ENCODE peak calls at places on chromosomes 1 and 21, in nine cellular contexts. L is A549, S is IMR-90, C is left ventricle myocardium inferior, X is ovary, R is BJ, B is K562, Z is suprapubic skin, V is body of pancreas. Y is an unnamed sample.

GRCh38 chr1:233614743-233615521 is 1.0 kb downstream of the KCNK1 start:
- DNase-seq in R (no peak), S (no peak), L (no peak), C (no peak), X (peak), V (peak), B (no peak), Z (no peak), Y (no peak)

GRCh38 chr1:15799928-15800835 is 7.3 kb downstream of the UQCRHL start:
- DNase-seq in X (peak), Z (no peak), R (no peak), V (peak), S (peak), L (peak), C (no peak), B (peak), Y (no peak)

GRCh38 chr1:111196213-111196612 is 4.2 kb downstream of the DENND2D start:
- DNase-seq in L (no peak), B (no peak), R (no peak), X (no peak), Z (no peak), V (no peak), S (no peak), C (no peak), Y (no peak)

GRCh38 chr1:102834688-102835320 is 273.5 kb downstream of the COL11A1 start:
- DNase-seq in X (no peak), R (no peak), Z (no peak), V (no peak), S (peak), L (no peak), B (no peak), C (no peak), Y (no peak)

GRCh38 chr1:160777486-160778089 is 18.4 kb upstream of the LY9 start:
- DNase-seq in X (no peak), B (peak), Z (no peak), L (peak), S (no peak), C (no peak), V (peak), R (no peak), Y (no peak)

GRCh38 chr21:42199488-42200463 is 19.2 kb upstream of the ABCG1 start:
- DNase-seq in B (no peak), V (no peak), C (no peak), L (peak), R (peak), X (no peak), S (peak), Z (no peak), Y (peak)

GRCh38 chr1:14724234-14724633 is 125.7 kb downstream of the KAZN start:
- DNase-seq in S (no peak), L (no peak), B (no peak), V (no peak), R (no peak), Z (no peak), C (no peak), X (no peak), Y (no peak)

GRCh38 chr1:160608057-160608456 is 28.8 kb upstream of the CD84 start:
- DNase-seq in Z (no peak), X (no peak), B (no peak), C (no peak), L (no peak), S (no peak), V (no peak), R (no peak), Y (no peak)

GRCh38 chr1:230254265-230254664 is 171.9 kb downstream of the PGBD5 start:
- DNase-seq in B (no peak), S (no peak), Z (no peak), C (no peak), V (no peak), R (no peak), L (no peak), X (no peak), Y (no peak)

GRCh38 chr1:166479052-166479631 is 312.3 kb upstream of the FAM78B start:
- DNase-seq in V (peak), C (peak), B (peak), S (peak), X (peak), Z (no peak), R (no peak), L (peak), Y (no peak)

GRCh38 chr1:5423109-5423508 is 569.1 kb downstream of the NPHP4 start:
- DNase-seq in X (no peak), B (no peak), L (no peak), V (no peak), C (no peak), S (no peak), Z (no peak), R (no peak), Y (no peak)

GRCh38 chr1:16119504-16119903 is 36.4 kb downstream of the EPHA2 start:
- DNase-seq in R (no peak), Z (no peak), X (no peak), V (no peak), L (no peak), S (no peak), C (no peak), B (no peak), Y (no peak)

GRCh38 chr1:211135342-211135950 is 1.5 kb upstream of the KCNH1 start:
- DNase-seq in B (peak), R (peak), C (no peak), X (no peak), S (peak), V (no peak), Z (no peak), L (peak), Y (peak)

GRCh38 chr1:244460195-244460594 is 878 bp upstream of the CATSPERE start:
- DNase-seq in B (no peak), R (no peak), V (no peak), C (no peak), L (peak), X (no peak), Z (no peak), S (no peak), Y (no peak)

GRCh38 chr1:101820080-101820479 is 176.6 kb downstream of the OLFM3 start:
- DNase-seq in L (peak), X (no peak), B (no peak), C (no peak), V (no peak), S (peak), R (no peak), Z (no peak), Y (no peak)
- TF ChIP-seq CTCF in L (peak), X (no peak), B (no peak), C (peak), V (peak), S (peak), R (no peak), Z (no peak), Y (no peak)

GRCh38 chr1:114854693-114855320 is at the start of gene SYCP1:
- DNase-seq in R (no peak), Z (no peak), S (no peak), C (no peak), B (no peak), L (no peak), X (no peak), V (no peak), Y (no peak)
- H3K4me3 ChIP-seq in R (no peak), Z (peak), S (peak), C (peak), B (no peak), L (no peak), X (no peak), V (no peak), Y (no peak)

GRCh38 chr1:154329152-154329521 is 3.8 kb downstream of the ATP8B2 start:
- DNase-seq in R (no peak), C (no peak), S (no peak), Z (no peak), L (no peak), X (no peak), V (no peak), B (no peak), Y (no peak)
- TF ChIP-seq CTCF in R (peak), C (no peak), S (peak), Z (no peak), L (no peak), X (no peak), V (no peak), B (no peak), Y (peak)

GRCh38 chr1:9293241-9293511 is 482 bp downstream of the SPSB1 start:
- DNase-seq in V (no peak), Z (no peak), L (no peak), X (no peak), S (no peak), C (no peak), R (no peak), B (no peak), Y (no peak)
- H3K4me3 ChIP-seq in V (peak), Z (peak), L (peak), X (peak), S (peak), C (peak), R (peak), B (peak), Y (peak)

GRCh38 chr1:209490013-209490412 is 93.5 kb upstream of the CAMK1G start:
- DNase-seq in C (no peak), Z (no peak), X (no peak), B (no peak), S (peak), R (no peak), L (peak), V (no peak), Y (peak)
- TF ChIP-seq CTCF in C (no peak), Z (no peak), X (no peak), B (no peak), S (peak), R (peak), L (peak), V (peak), Y (peak)

GRCh38 chr1:156114101-156114918 is at the start of gene LMNA:
- DNase-seq in R (peak), Z (peak), S (peak), C (peak), B (peak), L (peak), V (peak), X (peak), Y (peak)
- H3K4me3 ChIP-seq in R (peak), Z (peak), S (peak), C (peak), B (peak), L (peak), V (peak), X (peak), Y (peak)

GRCh38 chr1:204153667-204154066 is 1.8 kb upstream of the ETNK2 start:
- DNase-seq in R (no peak), L (no peak), Z (no peak), V (no peak), S (no peak), B (no peak), X (no peak), C (no peak), Y (no peak)

GRCh38 chr1:204154525-204155255 is 2.8 kb upstream of the ETNK2 start:
- DNase-seq in X (no peak), S (no peak), V (no peak), C (no peak), R (no peak), L (no peak), B (no peak), Z (no peak), Y (no peak)

GRCh38 chr1:204150702-204151561 is 912 bp downstream of the ETNK2 start:
- DNase-seq in V (no peak), L (no peak), X (peak), Z (no peak), R (no peak), B (no peak), S (no peak), C (no peak), Y (no peak)

GRCh38 chr1:204151562-204152309 is at the start of gene ETNK2:
- DNase-seq in B (peak), V (peak), S (peak), C (peak), L (peak), X (peak), R (no peak), Z (no peak), Y (no peak)

DNA sequence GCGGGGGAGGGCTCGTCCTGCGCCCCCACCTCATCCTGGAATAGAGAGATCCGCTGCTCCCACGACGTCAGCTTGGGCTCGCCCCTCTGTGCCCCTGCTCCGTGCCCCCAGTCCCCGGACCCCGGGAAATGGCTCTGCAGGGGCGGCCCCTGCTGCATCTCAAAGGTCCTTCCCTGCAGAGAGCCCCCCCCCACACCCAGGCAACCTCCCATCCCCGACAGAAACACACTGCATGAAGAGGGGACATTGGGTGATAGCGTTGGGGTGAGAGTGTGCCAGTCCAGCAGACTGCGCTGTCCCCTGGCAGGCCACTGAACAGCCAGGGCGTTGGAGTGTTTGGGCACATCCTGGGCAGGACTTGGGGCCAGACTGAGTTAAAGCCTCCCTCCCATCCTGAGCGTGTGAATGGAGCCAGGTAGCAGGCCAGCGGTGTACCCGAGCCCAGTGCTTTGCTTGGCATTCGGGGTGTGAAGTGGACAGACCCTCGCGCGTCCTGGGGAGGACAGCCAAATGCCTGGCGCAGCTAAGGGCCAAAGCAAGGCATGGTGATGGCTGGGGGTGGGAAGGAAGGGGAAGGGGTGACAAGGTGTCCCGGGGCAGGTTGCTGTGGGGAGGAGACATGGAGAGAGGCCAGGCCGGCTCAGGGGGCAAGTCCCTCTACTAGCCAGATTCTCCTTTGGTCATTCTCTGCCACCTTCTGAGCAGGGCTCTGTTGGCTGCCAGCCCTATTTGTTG is 633 bp upstream of the ETNK2 start:
- DNase-seq in S (no peak), C (no peak), R (no peak), X (no peak), V (no peak), L (no peak), B (no peak), Z (no peak), Y (no peak)
- TF ChIP-seq CTCF in S (no peak), C (no peak), R (no peak), X (no peak), V (no peak), L (no peak), B (no peak), Z (no peak), Y (no peak)

GRCh38 chr1:11473635-11474034 is 5.3 kb upstream of the DISP3 start:
- DNase-seq in C (no peak), V (no peak), Z (no peak), L (no peak), R (no peak), S (peak), B (peak), X (no peak), Y (no peak)

GRCh38 chr1:11466416-11466815 is 12.5 kb upstream of the DISP3 start:
- DNase-seq in X (no peak), B (no peak), L (no peak), V (no peak), Z (no peak), R (no peak), S (no peak), C (no peak), Y (no peak)

GRCh38 chr1:11472284-11472683 is 6.7 kb upstream of the DISP3 start:
- DNase-seq in B (no peak), L (no peak), Z (no peak), R (no peak), C (no peak), X (no peak), V (no peak), S (no peak), Y (no peak)

GRCh38 chr1:11471473-11471872 is 7.5 kb upstream of the DISP3 start:
- DNase-seq in L (no peak), X (no peak), S (no peak), C (no peak), R (no peak), B (no peak), Z (no peak), V (no peak), Y (no peak)

DNA sequence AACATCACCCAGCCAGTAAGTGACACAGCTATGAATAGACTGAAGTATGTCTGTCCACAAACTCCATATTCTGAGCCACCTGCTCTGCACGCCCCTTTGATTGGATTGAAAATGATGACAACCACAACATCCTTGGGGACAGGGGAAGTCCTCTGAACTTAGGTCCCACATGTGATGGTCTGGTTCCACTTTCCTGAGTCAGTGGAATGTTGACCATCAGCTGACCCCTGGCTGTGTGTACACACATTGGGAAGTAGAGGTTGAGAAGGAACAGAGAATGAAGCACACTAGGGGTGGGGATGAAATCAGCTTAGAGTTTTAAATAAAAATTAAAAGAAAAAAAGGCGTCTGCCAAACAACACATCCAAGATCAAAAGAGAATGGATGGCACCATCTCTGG is 8.0 kb upstream of the DISP3 start:
- DNase-seq in X (no peak), V (no peak), Z (no peak), B (no peak), R (no peak), L (no peak), S (no peak), C (no peak), Y (no peak)
- H3K4me3 ChIP-seq in X (no peak), V (no peak), Z (no peak), B (no peak), R (no peak), L (no peak), S (no peak), C (no peak), Y (no peak)